ENCODE peak calls at places on chromosome 7, in four cellular contexts. One of them, this sample, is unnamed.

GRCh38 chr7:120014920-120015465 is 258.0 kb upstream of the KCND2 start:
- DNase-seq in Daoy: no peak
- DNase-seq in T-helper 2 cell: no peak
- DNase-seq in activated T-cell treated with anti-CD3 and anti-CD28 coated beads, Interleukin-2, amount 50 U/mL, for 72 hours: no peak
- DNase-seq in this sample: no peak

GRCh38 chr7:48667434-48667833 is 256.9 kb upstream of the CDC14C start:
- DNase-seq in Daoy: no peak
- DNase-seq in T-helper 2 cell: no peak
- DNase-seq in activated T-cell treated with anti-CD3 and anti-CD28 coated beads, Interleukin-2, amount 50 U/mL, for 72 hours: no peak
- DNase-seq in this sample: no peak

GRCh38 chr7:8436965-8437364 is 3.6 kb downstream of the NXPH1 start:
- DNase-seq in Daoy: peak; percentile 24
- DNase-seq in T-helper 2 cell: peak; percentile 52
- DNase-seq in activated T-cell treated with anti-CD3 and anti-CD28 coated beads, Interleukin-2, amount 50 U/mL, for 72 hours: peak; percentile 67
- DNase-seq in this sample: peak; percentile 16

GRCh38 chr7:151110941-151111645 is 24.8 kb downstream of the AGAP3 start:
- DNase-seq in Daoy: peak; percentile 88
- DNase-seq in T-helper 2 cell: peak; percentile 65
- DNase-seq in activated T-cell treated with anti-CD3 and anti-CD28 coated beads, Interleukin-2, amount 50 U/mL, for 72 hours: peak; percentile 78
- DNase-seq in this sample: peak; percentile 44

GRCh38 chr7:73452999-73453635 is 19.5 kb downstream of the FZD9 start:
- DNase-seq in Daoy: no peak
- DNase-seq in T-helper 2 cell: no peak
- DNase-seq in activated T-cell treated with anti-CD3 and anti-CD28 coated beads, Interleukin-2, amount 50 U/mL, for 72 hours: no peak
- DNase-seq in this sample: no peak

GRCh38 chr7:73850781-73851207 is 8.5 kb upstream of the METTL27 start:
- DNase-seq in Daoy: peak; percentile 99
- DNase-seq in T-helper 2 cell: peak; percentile 52
- DNase-seq in activated T-cell treated with anti-CD3 and anti-CD28 coated beads, Interleukin-2, amount 50 U/mL, for 72 hours: no peak
- DNase-seq in this sample: no peak

GRCh38 chr7:110050831-110051230 is 1040.1 kb upstream of the LRRN3 start:
- DNase-seq in Daoy: no peak
- DNase-seq in T-helper 2 cell: no peak
- DNase-seq in activated T-cell treated with anti-CD3 and anti-CD28 coated beads, Interleukin-2, amount 50 U/mL, for 72 hours: no peak
- DNase-seq in this sample: no peak

GRCh38 chr7:131897790-131898165 is 341.4 kb upstream of the PODXL start:
- DNase-seq in Daoy: no peak
- DNase-seq in T-helper 2 cell: no peak
- DNase-seq in activated T-cell treated with anti-CD3 and anti-CD28 coated beads, Interleukin-2, amount 50 U/mL, for 72 hours: no peak
- DNase-seq in this sample: no peak

GRCh38 chr7:140744005-140744404 is 47.5 kb downstream of the NDUFB2 start:
- DNase-seq in Daoy: no peak
- DNase-seq in T-helper 2 cell: no peak
- DNase-seq in activated T-cell treated with anti-CD3 and anti-CD28 coated beads, Interleukin-2, amount 50 U/mL, for 72 hours: no peak
- DNase-seq in this sample: no peak

GRCh38 chr7:5284304-5285281 is 1.9 kb downstream of the SLC29A4 start:
- DNase-seq in Daoy: peak; percentile 63
- DNase-seq in T-helper 2 cell: peak; percentile 30
- DNase-seq in activated T-cell treated with anti-CD3 and anti-CD28 coated beads, Interleukin-2, amount 50 U/mL, for 72 hours: peak; percentile 31
- DNase-seq in this sample: no peak

GRCh38 chr7:94395141-94396041 is 696 bp downstream of the COL1A2 start:
- DNase-seq in Daoy: peak; percentile 83
- DNase-seq in T-helper 2 cell: peak; percentile 49
- DNase-seq in activated T-cell treated with anti-CD3 and anti-CD28 coated beads, Interleukin-2, amount 50 U/mL, for 72 hours: peak; percentile 23
- DNase-seq in this sample: no peak

GRCh38 chr7:4204530-4205165 is 477.4 kb upstream of the FOXK1 start:
- DNase-seq in Daoy: no peak
- DNase-seq in T-helper 2 cell: no peak
- DNase-seq in activated T-cell treated with anti-CD3 and anti-CD28 coated beads, Interleukin-2, amount 50 U/mL, for 72 hours: no peak
- DNase-seq in this sample: no peak

GRCh38 chr7:100966542-100967291 is 2.6 kb upstream of the MUC12 start:
- DNase-seq in Daoy: no peak
- DNase-seq in T-helper 2 cell: no peak
- DNase-seq in activated T-cell treated with anti-CD3 and anti-CD28 coated beads, Interleukin-2, amount 50 U/mL, for 72 hours: no peak
- DNase-seq in this sample: no peak

GRCh38 chr7:109235316-109235715 is 665.6 kb downstream of the DNAJB9 start:
- DNase-seq in Daoy: no peak
- DNase-seq in T-helper 2 cell: no peak
- DNase-seq in activated T-cell treated with anti-CD3 and anti-CD28 coated beads, Interleukin-2, amount 50 U/mL, for 72 hours: no peak
- DNase-seq in this sample: no peak

GRCh38 chr7:107982918-107983389 is 20.0 kb downstream of the LAMB1 start:
- DNase-seq in Daoy: no peak
- DNase-seq in T-helper 2 cell: no peak
- DNase-seq in activated T-cell treated with anti-CD3 and anti-CD28 coated beads, Interleukin-2, amount 50 U/mL, for 72 hours: no peak
- DNase-seq in this sample: no peak

GRCh38 chr7:112257073-112257472 is 50.6 kb downstream of the ZNF277 start:
- DNase-seq in Daoy: no peak
- DNase-seq in T-helper 2 cell: no peak
- DNase-seq in activated T-cell treated with anti-CD3 and anti-CD28 coated beads, Interleukin-2, amount 50 U/mL, for 72 hours: no peak
- DNase-seq in this sample: no peak

GRCh38 chr7:74307738-74308505 is 18.7 kb downstream of the CLIP2 start:
- DNase-seq in Daoy: peak; percentile 61
- DNase-seq in T-helper 2 cell: no peak
- DNase-seq in activated T-cell treated with anti-CD3 and anti-CD28 coated beads, Interleukin-2, amount 50 U/mL, for 72 hours: no peak
- DNase-seq in this sample: no peak

GRCh38 chr7:127393370-127394058 is 1.0 kb upstream of the ZNF800 start:
- DNase-seq in Daoy: peak; percentile 70
- DNase-seq in T-helper 2 cell: no peak
- DNase-seq in activated T-cell treated with anti-CD3 and anti-CD28 coated beads, Interleukin-2, amount 50 U/mL, for 72 hours: no peak
- DNase-seq in this sample: no peak

GRCh38 chr7:7693881-7694280 is 24.5 kb downstream of the RPA3 start:
- DNase-seq in Daoy: peak; percentile 60
- DNase-seq in T-helper 2 cell: no peak
- DNase-seq in activated T-cell treated with anti-CD3 and anti-CD28 coated beads, Interleukin-2, amount 50 U/mL, for 72 hours: no peak
- DNase-seq in this sample: no peak

GRCh38 chr7:83065714-83066113 is 97.0 kb downstream of the PCLO start:
- DNase-seq in Daoy: no peak
- DNase-seq in T-helper 2 cell: no peak
- DNase-seq in activated T-cell treated with anti-CD3 and anti-CD28 coated beads, Interleukin-2, amount 50 U/mL, for 72 hours: no peak
- DNase-seq in this sample: no peak

GRCh38 chr7:159201722-159202330 is 57.2 kb upstream of the VIPR2 start:
- DNase-seq in Daoy: peak; percentile 81
- DNase-seq in T-helper 2 cell: no peak
- DNase-seq in activated T-cell treated with anti-CD3 and anti-CD28 coated beads, Interleukin-2, amount 50 U/mL, for 72 hours: peak; percentile 20
- DNase-seq in this sample: no peak

GRCh38 chr7:75039709-75040108 is 33.9 kb downstream of the RCC1L start:
- DNase-seq in Daoy: no peak
- DNase-seq in T-helper 2 cell: no peak
- DNase-seq in activated T-cell treated with anti-CD3 and anti-CD28 coated beads, Interleukin-2, amount 50 U/mL, for 72 hours: no peak
- DNase-seq in this sample: no peak

GRCh38 chr7:85776691-85777363 is 590.0 kb upstream of the SEMA3D start:
- DNase-seq in Daoy: no peak
- DNase-seq in T-helper 2 cell: no peak
- DNase-seq in activated T-cell treated with anti-CD3 and anti-CD28 coated beads, Interleukin-2, amount 50 U/mL, for 72 hours: no peak
- DNase-seq in this sample: no peak

GRCh38 chr7:123259759-123260158 is 60.0 kb upstream of the SLC13A1 start:
- DNase-seq in Daoy: no peak
- DNase-seq in T-helper 2 cell: no peak
- DNase-seq in activated T-cell treated with anti-CD3 and anti-CD28 coated beads, Interleukin-2, amount 50 U/mL, for 72 hours: no peak
- DNase-seq in this sample: no peak

GRCh38 chr7:25009271-25009670 is 29.3 kb upstream of the OSBPL3 start:
- DNase-seq in Daoy: peak; percentile 69
- DNase-seq in T-helper 2 cell: no peak
- DNase-seq in activated T-cell treated with anti-CD3 and anti-CD28 coated beads, Interleukin-2, amount 50 U/mL, for 72 hours: no peak
- DNase-seq in this sample: no peak

GRCh38 chr7:38312776-38313175 is 39.3 kb upstream of the TARP start:
- DNase-seq in Daoy: peak; percentile 37
- DNase-seq in T-helper 2 cell: no peak
- DNase-seq in activated T-cell treated with anti-CD3 and anti-CD28 coated beads, Interleukin-2, amount 50 U/mL, for 72 hours: no peak
- DNase-seq in this sample: no peak

GRCh38 chr7:4849390-4849789 is 12.4 kb downstream of the PAPOLB start:
- DNase-seq in Daoy: peak; percentile 60
- DNase-seq in T-helper 2 cell: peak; percentile 34
- DNase-seq in activated T-cell treated with anti-CD3 and anti-CD28 coated beads, Interleukin-2, amount 50 U/mL, for 72 hours: peak; percentile 36
- DNase-seq in this sample: peak; percentile 2

GRCh38 chr7:36090976-36091375 is 62.1 kb upstream of the EEPD1 start:
- DNase-seq in Daoy: no peak
- DNase-seq in T-helper 2 cell: no peak
- DNase-seq in activated T-cell treated with anti-CD3 and anti-CD28 coated beads, Interleukin-2, amount 50 U/mL, for 72 hours: no peak
- DNase-seq in this sample: no peak

GRCh38 chr7:97873606-97874005 is 1.4 kb upstream of the ASNS start:
- DNase-seq in Daoy: no peak
- DNase-seq in T-helper 2 cell: no peak
- DNase-seq in activated T-cell treated with anti-CD3 and anti-CD28 coated beads, Interleukin-2, amount 50 U/mL, for 72 hours: no peak
- DNase-seq in this sample: no peak

GRCh38 chr7:104267701-104268368 is 60.0 kb upstream of the ORC5 start:
- DNase-seq in Daoy: no peak
- DNase-seq in T-helper 2 cell: no peak
- DNase-seq in activated T-cell treated with anti-CD3 and anti-CD28 coated beads, Interleukin-2, amount 50 U/mL, for 72 hours: no peak
- DNase-seq in this sample: no peak

GRCh38 chr7:477626-478220 is 41.9 kb downstream of the PDGFA start:
- DNase-seq in Daoy: no peak
- DNase-seq in T-helper 2 cell: no peak
- DNase-seq in activated T-cell treated with anti-CD3 and anti-CD28 coated beads, Interleukin-2, amount 50 U/mL, for 72 hours: no peak
- DNase-seq in this sample: no peak

GRCh38 chr7:117082636-117083035 is 129.3 kb downstream of the ST7 start:
- DNase-seq in Daoy: no peak
- DNase-seq in T-helper 2 cell: no peak
- DNase-seq in activated T-cell treated with anti-CD3 and anti-CD28 coated beads, Interleukin-2, amount 50 U/mL, for 72 hours: no peak
- DNase-seq in this sample: no peak

GRCh38 chr7:127629268-127629854 is 11.4 kb upstream of the PAX4 start:
- DNase-seq in Daoy: peak; percentile 29
- DNase-seq in T-helper 2 cell: peak; percentile 14
- DNase-seq in activated T-cell treated with anti-CD3 and anti-CD28 coated beads, Interleukin-2, amount 50 U/mL, for 72 hours: peak; percentile 46
- DNase-seq in this sample: no peak

GRCh38 chr7:75054744-75055527 is 18.7 kb downstream of the RCC1L start:
- DNase-seq in Daoy: peak; percentile 80
- DNase-seq in T-helper 2 cell: no peak
- DNase-seq in activated T-cell treated with anti-CD3 and anti-CD28 coated beads, Interleukin-2, amount 50 U/mL, for 72 hours: no peak
- DNase-seq in this sample: no peak

GRCh38 chr7:55140981-55141278 is 122.1 kb downstream of the EGFR start:
- DNase-seq in Daoy: no peak
- DNase-seq in T-helper 2 cell: no peak
- DNase-seq in activated T-cell treated with anti-CD3 and anti-CD28 coated beads, Interleukin-2, amount 50 U/mL, for 72 hours: no peak
- DNase-seq in this sample: no peak

GRCh38 chr7:25031007-25031406 is 51.0 kb upstream of the OSBPL3 start:
- DNase-seq in Daoy: no peak
- DNase-seq in T-helper 2 cell: peak; percentile 75
- DNase-seq in activated T-cell treated with anti-CD3 and anti-CD28 coated beads, Interleukin-2, amount 50 U/mL, for 72 hours: peak; percentile 7
- DNase-seq in this sample: no peak

GRCh38 chr7:30169585-30169978 is 34.8 kb downstream of the MTURN start:
- DNase-seq in Daoy: peak; percentile 86
- DNase-seq in T-helper 2 cell: no peak
- DNase-seq in activated T-cell treated with anti-CD3 and anti-CD28 coated beads, Interleukin-2, amount 50 U/mL, for 72 hours: no peak
- DNase-seq in this sample: no peak

GRCh38 chr7:80967536-80968297 is 48.9 kb upstream of the SEMA3C start:
- DNase-seq in Daoy: no peak
- DNase-seq in T-helper 2 cell: no peak
- DNase-seq in activated T-cell treated with anti-CD3 and anti-CD28 coated beads, Interleukin-2, amount 50 U/mL, for 72 hours: no peak
- DNase-seq in this sample: no peak